ENCODE peak calls at places on chromosome 14, in six cellular contexts. One of them, this sample, is unnamed.

GRCh38 chr14:95485222-95485819 is 31.1 kb downstream of the SYNE3 start:
- DNase-seq in HCT116: no peak
- DNase-seq in HepG2: no peak
- DNase-seq in astrocyte: no peak
- DNase-seq in IMR-90: no peak
- DNase-seq in H9: no peak
- DNase-seq in this sample: peak; percentile 62

GRCh38 chr14:105330491-105330895 is 15.9 kb downstream of the PACS2 start:
- DNase-seq in H9: no peak
- DNase-seq in IMR-90: peak; percentile 60
- DNase-seq in astrocyte: peak; percentile 60
- DNase-seq in HCT116: no peak
- DNase-seq in HepG2: no peak
- DNase-seq in this sample: no peak

GRCh38 chr14:99755068-99755405 is 38.2 kb upstream of the EML1 start:
- DNase-seq in IMR-90: no peak
- DNase-seq in HCT116: no peak
- DNase-seq in HepG2: no peak
- DNase-seq in astrocyte: no peak
- DNase-seq in H9: no peak
- DNase-seq in this sample: no peak

GRCh38 chr14:57714487-57714899 is 151.4 kb downstream of the SLC35F4 start:
- DNase-seq in H9: peak; percentile 55
- DNase-seq in HCT116: no peak
- DNase-seq in astrocyte: no peak
- DNase-seq in HepG2: no peak
- DNase-seq in IMR-90: no peak
- DNase-seq in this sample: peak; percentile 60

GRCh38 chr14:61280092-61280525 is 1.0 kb downstream of the TMEM30B start:
- DNase-seq in HCT116: no peak
- DNase-seq in H9: no peak
- DNase-seq in HepG2: no peak
- DNase-seq in astrocyte: no peak
- DNase-seq in IMR-90: no peak
- DNase-seq in this sample: no peak

GRCh38 chr14:96268426-96269358 is 12.7 kb downstream of the BDKRB1 start:
- DNase-seq in IMR-90: peak; percentile 99
- DNase-seq in astrocyte: peak; percentile 96
- DNase-seq in H9: peak; percentile 19
- DNase-seq in HepG2: no peak
- DNase-seq in HCT116: no peak
- DNase-seq in this sample: no peak

GRCh38 chr14:69693145-69693544 is 73.8 kb upstream of the SRSF5 start:
- DNase-seq in HepG2: no peak
- DNase-seq in astrocyte: no peak
- DNase-seq in HCT116: no peak
- DNase-seq in IMR-90: no peak
- DNase-seq in H9: no peak
- DNase-seq in this sample: peak; percentile 34

GRCh38 chr14:74278080-74278479 is 24.7 kb downstream of the ABCD4 start:
- DNase-seq in astrocyte: no peak
- DNase-seq in IMR-90: no peak
- DNase-seq in H9: no peak
- DNase-seq in HCT116: no peak
- DNase-seq in HepG2: no peak
- DNase-seq in this sample: no peak

GRCh38 chr14:81727243-81727642 is 193.6 kb upstream of the SEL1L start:
- DNase-seq in HCT116: no peak
- DNase-seq in H9: no peak
- DNase-seq in HepG2: no peak
- DNase-seq in IMR-90: no peak
- DNase-seq in astrocyte: peak; percentile 0
- DNase-seq in this sample: no peak

GRCh38 chr14:33483110-33483509 is 467.8 kb downstream of the EGLN3 start:
- DNase-seq in HCT116: no peak
- DNase-seq in IMR-90: no peak
- DNase-seq in H9: no peak
- DNase-seq in HepG2: no peak
- DNase-seq in astrocyte: no peak
- DNase-seq in this sample: no peak

GRCh38 chr14:35287481-35288013 is 4.6 kb upstream of the PSMA6 start:
- DNase-seq in H9: no peak
- DNase-seq in astrocyte: peak; percentile 4
- DNase-seq in IMR-90: no peak
- DNase-seq in HepG2: no peak
- DNase-seq in HCT116: no peak
- DNase-seq in this sample: no peak

GRCh38 chr14:106436310-106436905 is 910.0 kb downstream of the TMEM121 start:
- DNase-seq in HepG2: no peak
- DNase-seq in H9: no peak
- DNase-seq in astrocyte: no peak
- DNase-seq in IMR-90: no peak
- DNase-seq in HCT116: no peak
- DNase-seq in this sample: no peak

GRCh38 chr14:91207008-91207407 is 37.5 kb downstream of the GPR68 start:
- DNase-seq in HepG2: no peak
- DNase-seq in astrocyte: no peak
- DNase-seq in H9: no peak
- DNase-seq in IMR-90: no peak
- DNase-seq in HCT116: no peak
- DNase-seq in this sample: no peak

GRCh38 chr14:91204657-91205056 is 39.8 kb downstream of the GPR68 start:
- DNase-seq in IMR-90: no peak
- DNase-seq in HCT116: no peak
- DNase-seq in HepG2: no peak
- DNase-seq in astrocyte: no peak
- DNase-seq in H9: no peak
- DNase-seq in this sample: no peak

GRCh38 chr14:91205449-91205848 is 39.1 kb downstream of the GPR68 start:
- DNase-seq in H9: no peak
- DNase-seq in IMR-90: no peak
- DNase-seq in HCT116: no peak
- DNase-seq in astrocyte: no peak
- DNase-seq in HepG2: no peak
- DNase-seq in this sample: no peak

GRCh38 chr14:91202234-91202974 is 42.1 kb downstream of the GPR68 start:
- DNase-seq in H9: no peak
- DNase-seq in astrocyte: peak; percentile 48
- DNase-seq in HCT116: no peak
- DNase-seq in IMR-90: no peak
- DNase-seq in HepG2: no peak
- DNase-seq in this sample: peak; percentile 83
- H3K9ac ChIP-seq in H9: no peak overlapping the region
- H3K9ac ChIP-seq in astrocyte: no peak overlapping the region
- H3K9ac ChIP-seq in HCT116: no peak overlapping the region
- H3K9ac ChIP-seq in IMR-90: no peak overlapping the region
- H3K9ac ChIP-seq in HepG2: no peak overlapping the region
- H3K9ac ChIP-seq in this sample: no peak overlapping the region

GRCh38 chr14:93688239-93688666 is 100.0 kb downstream of the PRIMA1 start:
- DNase-seq in HepG2: no peak
- DNase-seq in IMR-90: no peak
- DNase-seq in H9: peak; percentile 84
- DNase-seq in astrocyte: no peak
- DNase-seq in HCT116: no peak
- DNase-seq in this sample: peak; percentile 94

GRCh38 chr14:93691042-93691780 is 97.1 kb downstream of the PRIMA1 start:
- DNase-seq in HCT116: no peak
- DNase-seq in HepG2: no peak
- DNase-seq in astrocyte: no peak
- DNase-seq in H9: no peak
- DNase-seq in IMR-90: no peak
- DNase-seq in this sample: no peak

GRCh38 chr14:93688794-93689193 is 99.5 kb downstream of the PRIMA1 start:
- DNase-seq in HepG2: no peak
- DNase-seq in HCT116: no peak
- DNase-seq in H9: no peak
- DNase-seq in IMR-90: no peak
- DNase-seq in astrocyte: no peak
- DNase-seq in this sample: no peak

GRCh38 chr14:93693914-93694313 is 94.4 kb downstream of the PRIMA1 start:
- DNase-seq in HepG2: no peak
- DNase-seq in HCT116: no peak
- DNase-seq in H9: no peak
- DNase-seq in astrocyte: no peak
- DNase-seq in IMR-90: no peak
- DNase-seq in this sample: peak; percentile 81
- H3K9ac ChIP-seq in HepG2: no peak overlapping the region
- H3K9ac ChIP-seq in HCT116: no peak overlapping the region
- H3K9ac ChIP-seq in H9: no peak overlapping the region
- H3K9ac ChIP-seq in astrocyte: no peak overlapping the region
- H3K9ac ChIP-seq in IMR-90: no peak overlapping the region
- H3K9ac ChIP-seq in this sample: no peak overlapping the region

DNA sequence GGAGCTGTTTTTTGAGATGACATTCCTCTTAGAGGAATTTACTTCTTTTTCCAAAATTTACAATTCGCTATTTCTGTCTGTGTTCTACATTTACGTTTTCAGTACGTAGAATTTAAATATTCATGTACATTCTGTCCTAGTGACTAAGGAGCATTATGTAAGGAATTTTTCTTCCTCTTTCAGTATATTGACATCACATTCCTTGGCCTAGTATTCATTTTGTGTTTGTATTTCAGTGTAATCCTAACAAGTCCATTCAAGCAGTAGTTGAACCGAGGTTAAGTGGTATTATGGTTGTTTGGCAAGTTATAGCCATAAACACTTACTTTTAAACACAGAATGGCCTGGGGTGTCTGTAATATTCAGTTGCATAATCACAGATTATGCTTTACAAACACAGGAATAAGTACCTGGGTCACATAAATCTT is 465.2 kb downstream of the PCNX1 start:
- DNase-seq in HepG2: peak; percentile 16
- DNase-seq in HCT116: no peak
- DNase-seq in astrocyte: peak; percentile 86
- DNase-seq in IMR-90: peak; percentile 88
- DNase-seq in H9: no peak
- DNase-seq in this sample: no peak
- H3K9ac ChIP-seq in HepG2: no peak overlapping the region
- H3K9ac ChIP-seq in HCT116: no peak overlapping the region
- H3K9ac ChIP-seq in astrocyte: peak overlapping the region; percentile 51
- H3K9ac ChIP-seq in IMR-90: no peak overlapping the region
- H3K9ac ChIP-seq in H9: no peak overlapping the region
- H3K9ac ChIP-seq in this sample: no peak overlapping the region

GRCh38 chr14:26597136-26598080 is at the start of gene NOVA1:
- DNase-seq in H9: peak; percentile 62
- DNase-seq in astrocyte: peak; percentile 18
- DNase-seq in HepG2: no peak
- DNase-seq in HCT116: no peak
- DNase-seq in IMR-90: no peak
- DNase-seq in this sample: peak; percentile 75

GRCh38 chr14:26595922-26596721 is 1.7 kb downstream of the NOVA1 start:
- DNase-seq in H9: no peak
- DNase-seq in HepG2: no peak
- DNase-seq in IMR-90: no peak
- DNase-seq in HCT116: no peak
- DNase-seq in astrocyte: no peak
- DNase-seq in this sample: peak; percentile 20

GRCh38 chr14:26598081-26598671 is 343 bp upstream of the NOVA1 start:
- DNase-seq in HCT116: no peak
- DNase-seq in astrocyte: peak; percentile 81
- DNase-seq in H9: peak; percentile 98
- DNase-seq in IMR-90: peak; percentile 82
- DNase-seq in HepG2: peak; percentile 77
- DNase-seq in this sample: peak; percentile 97

GRCh38 chr14:26594756-26595545 is 2.9 kb downstream of the NOVA1 start:
- DNase-seq in astrocyte: no peak
- DNase-seq in H9: no peak
- DNase-seq in HepG2: no peak
- DNase-seq in IMR-90: no peak
- DNase-seq in HCT116: no peak
- DNase-seq in this sample: peak; percentile 60

DNA sequence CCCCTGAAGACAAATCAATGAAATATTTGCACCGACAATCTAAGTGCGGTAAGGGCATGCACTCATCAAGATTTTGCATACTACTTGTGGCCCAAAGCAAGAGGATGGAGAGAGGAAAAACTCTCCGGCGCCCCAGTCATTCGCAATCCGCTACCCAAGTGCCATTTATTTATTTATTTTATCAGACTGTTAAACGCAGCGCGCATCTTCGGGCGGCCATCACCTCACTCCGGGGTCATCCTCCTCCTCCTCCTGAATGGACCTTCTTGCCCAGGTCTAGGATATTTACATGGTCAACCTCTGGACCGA is 1.2 kb downstream of the NOVA1 start:
- DNase-seq in HepG2: no peak
- DNase-seq in HCT116: no peak
- DNase-seq in astrocyte: no peak
- DNase-seq in IMR-90: peak; percentile 1
- DNase-seq in H9: peak; percentile 25
- DNase-seq in this sample: no peak
- H3K9ac ChIP-seq in HepG2: no peak overlapping the region
- H3K9ac ChIP-seq in HCT116: no peak overlapping the region
- H3K9ac ChIP-seq in astrocyte: peak overlapping the region; percentile 68
- H3K9ac ChIP-seq in IMR-90: peak overlapping the region; percentile 22
- H3K9ac ChIP-seq in H9: peak overlapping the region; percentile 33
- H3K9ac ChIP-seq in this sample: peak overlapping the region; percentile 54

GRCh38 chr14:89814126-89814525 is 140.4 kb downstream of the EFCAB11 start:
- DNase-seq in astrocyte: no peak
- DNase-seq in H9: no peak
- DNase-seq in IMR-90: no peak
- DNase-seq in HCT116: no peak
- DNase-seq in HepG2: no peak
- DNase-seq in this sample: no peak
- H3K9ac ChIP-seq in astrocyte: peak overlapping the region; percentile 90
- H3K9ac ChIP-seq in H9: no peak overlapping the region
- H3K9ac ChIP-seq in IMR-90: peak overlapping the region; percentile 90
- H3K9ac ChIP-seq in HCT116: no peak overlapping the region
- H3K9ac ChIP-seq in HepG2: no peak overlapping the region
- H3K9ac ChIP-seq in this sample: no peak overlapping the region